ENCODE peak calls at places on chromosomes 2 and 18, in four cellular contexts. A is iris pigment epithelial cell; J is stimulated activated CD8-positive, alpha-beta memory T cell treated with anti-CD3 and anti-CD28 coated beads, Interleukin-2, amount 100 ng/mL, for 1 hour; D is ELR. L is an unnamed sample.

GRCh38 chr2:102122909-102123308 is 19.6 kb upstream of the IL1R1 start:
- DNase-seq in D (no peak), J (no peak), A (no peak), L (no peak)

GRCh38 chr2:160207804-160208661 is 8.0 kb upstream of the ITGB6 start:
- DNase-seq in A (peak; percentile 89), J (no peak), D (peak; percentile 96), L (no peak)

GRCh38 chr2:156151351-156151750 is 181.2 kb downstream of the NR4A2 start:
- DNase-seq in D (no peak), J (no peak), A (no peak), L (no peak)

GRCh38 chr2:42809131-42809875 is 16.9 kb upstream of the HAAO start:
- DNase-seq in A (no peak), J (no peak), D (no peak), L (no peak)

GRCh38 chr2:27194538-27195354 is 17.1 kb upstream of the ATRAID start:
- DNase-seq in D (no peak), A (peak; percentile 25), J (no peak), L (no peak)

GRCh38 chr18:5556317-5556974 is 12.6 kb upstream of the EPB41L3 start:
- DNase-seq in A (peak; percentile 5), J (no peak), D (no peak), L (no peak)

GRCh38 chr18:12652861-12653401 is 5.0 kb downstream of the SPIRE1 start:
- DNase-seq in J (no peak), A (peak; percentile 58), D (peak; percentile 66), L (no peak)

GRCh38 chr2:183032200-183032794 is 6.0 kb downstream of the NCKAP1 start:
- DNase-seq in A (peak; percentile 76), J (no peak), D (peak; percentile 28), L (no peak)

GRCh38 chr2:102439065-102439695 is 16.2 kb downstream of the IL18RAP start:
- DNase-seq in J (no peak), D (peak; percentile 62), A (peak; percentile 74), L (no peak)

GRCh38 chr18:65527879-65528633 is 222.8 kb upstream of the CDH7 start:
- DNase-seq in D (no peak), A (no peak), J (no peak), L (no peak)

GRCh38 chr2:47664817-47665216 is 118.1 kb upstream of the MSH6 start:
- DNase-seq in A (peak; percentile 24), D (peak; percentile 26), J (no peak), L (no peak)

GRCh38 chr2:25333981-25334380 is 7.7 kb downstream of the DNMT3A start:
- DNase-seq in A (no peak), D (no peak), J (no peak), L (no peak)

GRCh38 chr2:235896061-235896460 is 272.1 kb downstream of the GBX2 start:
- DNase-seq in A (no peak), D (peak; percentile 10), J (no peak), L (no peak)